ENCODE peak calls at places on chromosomes 13 and 19, in four cellular contexts. M is body of pancreas, V is astrocyte, K is heart left ventricle. N is an unnamed sample. For H3K36me3 and H3K4me1, the result is how much of the 10 kb centered on the place peaks cover.

GRCh38 chr19:29013988-29014387 is 199.0 kb downstream of the UQCRFS1 start:
- DNase-seq in M (no peak), K (no peak), V (no peak), N (no peak)

GRCh38 chr13:46168341-46168740 is 13.6 kb downstream of the LCP1 start:
- DNase-seq in K (peak), V (no peak), M (no peak), N (no peak)

GRCh38 chr19:19260842-19261241 is 12.3 kb downstream of the TM6SF2 start:
- DNase-seq in V (no peak), M (no peak), K (no peak), N (no peak)

GRCh38 chr19:7294571-7295212 is 478 bp upstream of the INSR start:
- DNase-seq in K (peak), M (peak), V (peak), N (peak)

GRCh38 chr19:19626516-19627441 is 1.2 kb downstream of the LPAR2 start:
- DNase-seq in M (no peak), V (no peak), K (no peak), N (no peak)

GRCh38 chr19:45234089-45234869 is 10.9 kb downstream of the EXOC3L2 start:
- DNase-seq in K (no peak), V (no peak), M (no peak), N (no peak)

GRCh38 chr13:97757807-97758206 is 195.7 kb upstream of the IPO5 start:
- DNase-seq in V (no peak), K (peak), M (peak), N (no peak)

GRCh38 chr13:42078113-42078769 is 29.8 kb downstream of the DGKH start:
- DNase-seq in V (no peak), K (peak), M (no peak), N (no peak)

GRCh38 chr13:110113284-110113764 is 193.6 kb downstream of the COL4A1 start:
- DNase-seq in V (peak), M (no peak), K (no peak), N (no peak)

GRCh38 chr13:84446972-84447700 is 564.9 kb upstream of the SLITRK1 start:
- DNase-seq in V (no peak), K (no peak), M (no peak), N (no peak)

GRCh38 chr13:98524793-98525192 is 52.1 kb downstream of the STK24 start:
- DNase-seq in V (no peak), K (no peak), M (no peak), N (no peak)

GRCh38 chr13:76667551-76667950 is 218.7 kb downstream of the KCTD12 start:
- DNase-seq in M (no peak), V (peak), K (peak), N (peak)

GRCh38 chr19:28553005-28553404 is 659.9 kb downstream of the UQCRFS1 start:
- DNase-seq in M (no peak), K (no peak), V (no peak), N (no peak)

GRCh38 chr13:80339841-80340642 is 884 bp downstream of the SPRY2 start:
- DNase-seq in M (peak), K (peak), V (peak), N (peak)

GRCh38 chr19:52922841-52923781 is at the start of gene ZNF888:
- DNase-seq in V (peak), K (peak), M (peak), N (peak)

GRCh38 chr19:44575116-44575700 is 38.2 kb upstream of the IGSF23 start:
- DNase-seq in M (no peak), K (no peak), V (no peak), N (no peak)

DNA sequence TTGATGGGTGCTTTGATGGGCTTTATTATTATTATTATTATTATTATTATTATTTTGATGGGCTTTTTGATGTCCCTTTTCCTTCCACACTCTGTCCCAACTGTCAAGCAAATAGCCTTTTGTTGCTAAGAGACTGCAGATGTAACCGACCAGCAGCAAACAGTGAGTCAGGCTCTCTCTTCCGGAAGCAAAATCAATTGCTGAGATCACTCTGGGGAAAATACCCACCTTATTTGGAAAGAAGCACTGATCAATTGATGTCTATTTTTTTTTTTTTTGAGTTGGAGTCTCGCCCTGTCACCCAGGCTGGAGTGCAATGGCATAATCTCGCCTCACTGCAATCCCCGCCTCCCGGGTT is 2.9 kb downstream of the LDLR start:
- DNase-seq in M (peak), K (no peak), V (peak), N (no peak)
- H3K36me3 ChIP-seq in M (under half), K (under half), V (under half), N (under half)

GRCh38 chr19:6105444-6105843 is 4.9 kb downstream of the RFX2 start:
- DNase-seq in K (no peak), M (no peak), V (no peak), N (no peak)
- H3K4me1 ChIP-seq in K (under half), M (under half), V (under half), N (under half)

GRCh38 chr19:30637926-30638325 is 265.7 kb downstream of the ZNF536 start:
- DNase-seq in M (no peak), K (no peak), V (no peak), N (no peak)
- H3K27ac ChIP-seq in M (no peak), K (no peak), V (no peak), N (no peak)

GRCh38 chr13:26929971-26930730 is 169.6 kb upstream of the GPR12 start:
- DNase-seq in V (peak), K (peak), M (peak), N (peak)
- H3K36me3 ChIP-seq in V (under half), K (under half), M (under half), N (under half)

DNA sequence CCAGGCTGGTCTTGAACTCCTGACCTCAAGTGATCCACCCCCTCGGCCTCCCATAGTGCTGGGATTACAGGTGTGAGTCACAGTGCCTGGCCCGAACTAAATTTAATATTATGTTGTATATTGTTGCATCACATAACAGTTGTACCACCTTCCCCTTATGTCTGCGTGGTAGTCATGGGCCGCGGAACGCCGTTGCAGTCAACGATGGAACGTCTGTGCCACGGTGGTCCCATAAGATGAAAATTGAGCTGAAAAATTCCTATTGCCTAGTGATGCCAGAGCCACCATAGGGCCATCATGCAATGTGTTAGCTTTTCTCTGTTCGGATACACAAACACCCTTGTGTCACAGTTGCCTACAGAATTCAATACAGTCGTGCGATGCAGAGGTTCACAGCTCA is 236.1 kb downstream of the TEX29 start:
- DNase-seq in K (no peak), M (no peak), V (no peak), N (no peak)
- H3K4me1 ChIP-seq in K (under half), M (under half), V (under half), N (under half)

DNA sequence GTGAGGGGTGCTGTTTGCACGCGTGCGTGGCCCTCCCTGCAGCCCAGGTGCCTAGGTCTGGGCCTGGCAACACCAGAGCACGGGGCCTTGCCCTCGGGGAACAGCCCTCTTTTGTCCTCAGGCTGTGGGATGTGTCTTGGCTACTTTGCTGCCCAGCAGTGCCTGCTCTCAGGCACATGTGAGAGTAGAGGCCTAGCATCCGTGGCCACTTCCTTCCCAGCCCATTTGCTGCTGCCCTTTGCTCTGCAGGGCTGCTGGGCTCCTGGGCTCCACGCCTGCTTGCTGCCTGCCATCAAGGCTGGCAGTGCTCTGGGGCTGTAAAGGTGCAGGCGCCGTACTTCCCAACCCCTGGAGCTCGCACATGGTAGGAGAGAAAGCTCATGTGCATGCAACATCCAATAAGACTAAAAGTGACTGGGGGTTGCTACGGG is 46.6 kb downstream of the CAPN12 start:
- DNase-seq in V (no peak), K (no peak), M (no peak), N (no peak)
- H3K27ac ChIP-seq in V (no peak), K (peak), M (peak), N (no peak)

GRCh38 chr19:6035026-6035425 is 57.1 kb upstream of the RANBP3 start:
- DNase-seq in M (no peak), K (no peak), V (no peak), N (no peak)
- H3K36me3 ChIP-seq in M (under half), K (under half), V (under half), N (under half)

GRCh38 chr19:17470204-17470841 is at the start of gene SLC27A1:
- DNase-seq in M (peak), V (peak), K (peak), N (peak)
- H3K4me1 ChIP-seq in M (under half), V (under half), K (under half), N (under half)

GRCh38 chr13:49357694-49358093 is 86.2 kb downstream of the CAB39L start:
- DNase-seq in V (peak), K (no peak), M (no peak), N (no peak)
- H3K27ac ChIP-seq in V (peak), K (no peak), M (no peak), N (no peak)

GRCh38 chr19:42045575-42045974 is 24.4 kb downstream of the GRIK5 start:
- DNase-seq in K (no peak), V (no peak), M (no peak), N (no peak)

GRCh38 chr19:42051166-42052115 is 18.6 kb downstream of the GRIK5 start:
- DNase-seq in M (no peak), V (no peak), K (no peak), N (no peak)

GRCh38 chr19:42053037-42053935 is 16.7 kb downstream of the GRIK5 start:
- DNase-seq in V (no peak), M (no peak), K (no peak), N (no peak)

GRCh38 chr19:42052241-42052863 is 17.7 kb downstream of the GRIK5 start:
- DNase-seq in M (no peak), V (no peak), K (peak), N (no peak)

GRCh38 chr19:42048992-42049391 is 21.0 kb downstream of the GRIK5 start:
- DNase-seq in V (no peak), K (no peak), M (no peak), N (peak)
- H3K36me3 ChIP-seq in V (under half), K (under half), M (under half), N (under half)

N was measured in colonic mucosa.